ENCODE peak calls at places on chromosomes 1 and 21, in four cellular contexts. F is upper lobe of right lung, V is fibroblast of lung, G is GM23248. N is an unnamed sample. For H3K4me1 and H3K27me3, the result is how much of the 10 kb centered on the place peaks cover.

GRCh38 chr1:208207388-208208131 is 36.6 kb downstream of the PLXNA2 start:
- DNase-seq in F (peak), G (peak), V (peak), N (no peak)

GRCh38 chr1:1344672-1345361 is 4.4 kb downstream of the DVL1 start:
- DNase-seq in V (peak), F (no peak), G (peak), N (peak)

GRCh38 chr1:212259693-212260480 is 25.3 kb upstream of the PPP2R5A start:
- DNase-seq in G (no peak), F (no peak), V (no peak), N (no peak)

GRCh38 chr1:66475940-66476339 is 58.0 kb upstream of the SGIP1 start:
- DNase-seq in F (no peak), V (no peak), G (no peak), N (no peak)

GRCh38 chr1:5747428-5748285 is 244.6 kb downstream of the NPHP4 start:
- DNase-seq in F (peak), G (no peak), V (no peak), N (no peak)

GRCh38 chr1:197356723-197357533 is 88.9 kb downstream of the CRB1 start:
- DNase-seq in F (no peak), G (peak), V (peak), N (peak)

GRCh38 chr1:93255222-93256079 is 74.9 kb downstream of the CCDC18 start:
- DNase-seq in F (no peak), G (peak), V (peak), N (no peak)

GRCh38 chr1:1135339-1136111 is 19.6 kb upstream of the C1orf159 start:
- DNase-seq in V (peak), G (no peak), F (no peak), N (no peak)

GRCh38 chr1:14055442-14056225 is 355.6 kb downstream of the PRDM2 start:
- DNase-seq in G (peak), F (no peak), V (peak), N (no peak)

GRCh38 chr1:9279172-9279840 is 13.4 kb upstream of the SPSB1 start:
- DNase-seq in V (no peak), F (no peak), G (peak), N (no peak)

GRCh38 chr1:156708245-156708661 is 2.9 kb upstream of the CRABP2 start:
- DNase-seq in G (peak), F (no peak), V (no peak), N (no peak)

GRCh38 chr1:203682401-203683383 is 56.1 kb downstream of the ATP2B4 start:
- DNase-seq in G (no peak), V (no peak), F (no peak), N (no peak)

GRCh38 chr1:21592086-21592865 is 76.9 kb downstream of the RAP1GAP start:
- DNase-seq in F (no peak), G (no peak), V (no peak), N (no peak)

GRCh38 chr1:207818971-207819451 is 67.2 kb downstream of the CD46 start:
- DNase-seq in G (peak), V (peak), F (peak), N (no peak)

GRCh38 chr1:16442941-16443340 is 2.4 kb downstream of the NECAP2 start:
- DNase-seq in F (no peak), G (no peak), V (no peak), N (no peak)

GRCh38 chr21:37829043-37829442 is 87.2 kb downstream of the KCNJ6 start:
- DNase-seq in G (no peak), F (no peak), V (no peak), N (no peak)

GRCh38 chr1:228021526-228022030 is 14.8 kb downstream of the WNT3A start:
- DNase-seq in G (no peak), V (peak), F (peak), N (no peak)

GRCh38 chr1:83882906-83883305 is 116.0 kb downstream of the TTLL7 start:
- DNase-seq in F (no peak), G (peak), V (peak), N (peak)

DNA sequence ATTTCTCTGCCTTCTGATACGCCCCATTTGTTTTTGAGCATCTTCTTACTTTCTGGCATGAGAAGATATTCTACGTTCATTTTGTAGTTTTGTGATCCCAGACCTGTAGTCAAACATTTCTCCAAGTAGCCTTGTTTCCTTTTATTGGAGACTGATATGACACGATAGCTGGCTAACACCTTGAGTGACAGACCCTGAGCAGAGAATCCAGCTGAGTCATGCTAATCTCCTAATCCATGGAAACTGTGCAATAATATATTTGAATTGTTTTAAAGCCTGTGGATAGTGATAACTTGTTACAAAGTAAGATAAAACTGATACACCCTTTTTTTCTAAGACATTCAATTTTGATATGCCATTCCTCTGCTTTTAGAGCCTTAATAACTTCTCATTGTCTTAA is 1.2 kb upstream of the IFI44L start:
- DNase-seq in V (no peak), G (peak), F (no peak), N (no peak)
- H3K4me1 ChIP-seq in V (under half), G (under half), F (under half), N (under half)

GRCh38 chr1:205381305-205381704 is 24.6 kb upstream of the KLHDC8A start:
- DNase-seq in F (no peak), G (no peak), V (no peak), N (no peak)
- H3K27me3 ChIP-seq in F (under half), G (under half), V (under half), N (under half)

GRCh38 chr1:79006564-79006963 is at the start of gene ADGRL4:
- DNase-seq in F (peak), V (peak), G (peak), N (no peak)
- H3K4me3 ChIP-seq in F (peak), V (peak), G (peak), N (no peak)

DNA sequence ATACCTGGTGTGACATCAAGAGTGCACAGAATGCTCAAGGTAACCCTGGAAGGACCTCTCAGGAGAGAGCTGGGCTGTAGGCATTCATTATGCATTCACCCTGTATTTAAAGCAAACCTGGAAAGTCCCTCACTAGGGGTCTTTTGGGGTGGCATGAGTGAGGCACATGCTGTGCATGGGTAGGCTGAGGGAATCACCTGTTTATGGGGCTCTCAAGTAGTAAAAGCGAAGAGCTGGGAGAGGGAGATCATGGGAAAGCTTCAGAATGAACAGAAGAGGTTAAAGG is 736 bp downstream of the EFNA1 start:
- DNase-seq in F (no peak), G (no peak), V (no peak), N (no peak)
- H3K4me1 ChIP-seq in F (under half), G (under half), V (under half), N (under half)

N was measured in BE2C.